ENCODE peak calls at places on chromosomes 7 and 10, in five cellular contexts. O is upper lobe of right lung; V is CD8-positive, alpha-beta T cell; I is OCI-LY7; J is heart right ventricle. F is an unnamed sample. For H3K9me3, the result is how much of the 10 kb centered on the place peaks cover.

GRCh38 chr7:25117226-25118047 is 7.6 kb downstream of the CYCS start:
- DNase-seq in O (no peak), J (no peak), V (no peak), I (peak), F (peak)

GRCh38 chr10:69835875-69836727 is 34.4 kb downstream of the COL13A1 start:
- DNase-seq in V (no peak), O (no peak), I (peak), J (no peak), F (no peak)

GRCh38 chr10:48463318-48464003 is 141.4 kb downstream of the ARHGAP22 start:
- DNase-seq in I (no peak), V (no peak), O (peak), J (no peak), F (no peak)

GRCh38 chr10:59709472-59710125 is at the start of gene SLC16A9:
- DNase-seq in V (no peak), I (no peak), O (peak), J (peak), F (no peak)

GRCh38 chr7:6533893-6534804 is 17.1 kb downstream of the GRID2IP start:
- DNase-seq in J (no peak), V (no peak), O (no peak), I (no peak), F (no peak)

GRCh38 chr10:124072541-124072940 is 20.9 kb downstream of the CHST15 start:
- DNase-seq in V (no peak), O (no peak), I (peak), J (no peak), F (no peak)

GRCh38 chr7:49187543-49188268 is 263.4 kb downstream of the CDC14C start:
- DNase-seq in O (no peak), V (no peak), J (no peak), I (peak), F (no peak)

GRCh38 chr10:7866191-7866590 is 47.9 kb downstream of the TAF3 start:
- DNase-seq in V (no peak), J (no peak), I (no peak), O (no peak), F (no peak)

GRCh38 chr7:32167815-32168214 is 97.6 kb upstream of the PDE1C start:
- DNase-seq in I (no peak), V (no peak), J (no peak), O (no peak), F (no peak)

GRCh38 chr10:21810582-21811244 is 192.8 kb downstream of the DNAJC1 start:
- DNase-seq in V (no peak), I (no peak), O (no peak), J (no peak), F (no peak)

GRCh38 chr10:500876-501275 is 188.6 kb downstream of the DIP2C start:
- DNase-seq in I (no peak), O (no peak), V (no peak), J (no peak), F (no peak)

GRCh38 chr10:32237644-32238345 is 109.2 kb downstream of the EPC1 start:
- DNase-seq in J (no peak), V (no peak), I (no peak), O (no peak), F (no peak)

GRCh38 chr7:46205478-46205877 is 284.4 kb upstream of the IGFBP3 start:
- DNase-seq in O (no peak), I (no peak), J (no peak), V (no peak), F (no peak)

GRCh38 chr7:136496526-136496925 is 371.9 kb upstream of the CHRM2 start:
- DNase-seq in V (no peak), I (no peak), J (no peak), O (no peak), F (no peak)

GRCh38 chr7:65509368-65510186 is 135.9 kb downstream of the ZNF92 start:
- DNase-seq in I (peak), J (no peak), O (peak), V (peak), F (peak)

GRCh38 chr7:158957921-158958471 is 101.6 kb downstream of the DYNC2I1 start:
- DNase-seq in O (peak), V (peak), J (no peak), I (no peak), F (peak)

GRCh38 chr7:55254242-55254595 is 110.9 kb upstream of the LANCL2 start:
- DNase-seq in V (no peak), I (no peak), O (no peak), J (no peak), F (no peak)

GRCh38 chr7:103851357-103851756 is 138.1 kb downstream of the RELN start:
- DNase-seq in V (no peak), I (no peak), O (no peak), J (no peak), F (no peak)

GRCh38 chr7:134901389-134902020 is 84.8 kb upstream of the AGBL3 start:
- DNase-seq in V (no peak), J (no peak), I (no peak), O (no peak), F (no peak)

GRCh38 chr7:33998487-33998886 is 93.1 kb downstream of the BMPER start:
- DNase-seq in I (no peak), O (no peak), V (no peak), J (no peak), F (no peak)

GRCh38 chr7:158910254-158911053 is 54.1 kb downstream of the DYNC2I1 start:
- DNase-seq in O (no peak), J (no peak), V (no peak), I (no peak), F (no peak)

GRCh38 chr7:91357379-91357778 is 93.1 kb downstream of the FZD1 start:
- DNase-seq in I (no peak), J (no peak), O (no peak), V (no peak), F (no peak)

GRCh38 chr10:119270893-119271361 is 63.6 kb downstream of the GRK5 start:
- DNase-seq in V (peak), J (peak), O (peak), I (no peak), F (peak)

GRCh38 chr10:3220853-3221252 is 48.3 kb upstream of the PITRM1 start:
- DNase-seq in I (no peak), O (no peak), V (no peak), J (no peak), F (no peak)

GRCh38 chr10:47206449-47207279 is 93.3 kb upstream of the GDF10 start:
- DNase-seq in I (no peak), O (no peak), V (no peak), J (no peak), F (no peak)

GRCh38 chr7:155526225-155526624 is 20.1 kb downstream of the CNPY1 start:
- DNase-seq in I (no peak), J (no peak), V (no peak), O (peak), F (no peak)

GRCh38 chr10:78856421-78856820 is 212.3 kb upstream of the ZMIZ1 start:
- DNase-seq in V (no peak), O (no peak), J (peak), I (no peak), F (no peak)

GRCh38 chr7:34612671-34613070 is 45.3 kb upstream of the NPSR1 start:
- DNase-seq in J (no peak), O (no peak), I (no peak), V (no peak), F (no peak)

GRCh38 chr10:6713716-6714115 is 133.6 kb upstream of the PRKCQ start:
- DNase-seq in J (no peak), I (peak), V (no peak), O (no peak), F (no peak)

GRCh38 chr10:46556515-46557318 is at the start of gene GPRIN2:
- DNase-seq in V (no peak), J (no peak), O (peak), I (no peak), F (no peak)

GRCh38 chr10:44805461-44806210 is 105.5 kb upstream of the TMEM72 start:
- DNase-seq in I (no peak), J (peak), O (no peak), V (no peak), F (no peak)

GRCh38 chr10:78516741-78517140 is 483.1 kb downstream of the RPS24 start:
- DNase-seq in J (no peak), O (no peak), I (no peak), V (no peak), F (no peak)

GRCh38 chr7:130350945-130351663 is 6.5 kb downstream of the CPA5 start:
- DNase-seq in V (no peak), O (no peak), J (peak), I (no peak), F (no peak)

GRCh38 chr10:72328045-72328828 is 26.5 kb downstream of the DNAJB12 start:
- DNase-seq in J (peak), I (peak), O (peak), V (no peak), F (no peak)

GRCh38 chr10:124211921-124212320 is 118.5 kb upstream of the CHST15 start:
- DNase-seq in J (no peak), O (no peak), I (no peak), V (no peak), F (no peak)

GRCh38 chr7:155763122-155763521 is 49.1 kb downstream of the SHH start:
- DNase-seq in V (no peak), I (no peak), O (no peak), J (no peak), F (no peak)

GRCh38 chr10:3037182-3037581 is 30.2 kb upstream of the PFKP start:
- DNase-seq in V (no peak), J (no peak), O (no peak), I (no peak), F (no peak)

GRCh38 chr7:97008275-97008917 is 3.0 kb downstream of the DLX6 start:
- DNase-seq in O (no peak), I (no peak), J (no peak), V (no peak), F (no peak)
- H3K9me3 ChIP-seq in O (under half), I (under half), J (under half), V (under half), F (under half)

DNA sequence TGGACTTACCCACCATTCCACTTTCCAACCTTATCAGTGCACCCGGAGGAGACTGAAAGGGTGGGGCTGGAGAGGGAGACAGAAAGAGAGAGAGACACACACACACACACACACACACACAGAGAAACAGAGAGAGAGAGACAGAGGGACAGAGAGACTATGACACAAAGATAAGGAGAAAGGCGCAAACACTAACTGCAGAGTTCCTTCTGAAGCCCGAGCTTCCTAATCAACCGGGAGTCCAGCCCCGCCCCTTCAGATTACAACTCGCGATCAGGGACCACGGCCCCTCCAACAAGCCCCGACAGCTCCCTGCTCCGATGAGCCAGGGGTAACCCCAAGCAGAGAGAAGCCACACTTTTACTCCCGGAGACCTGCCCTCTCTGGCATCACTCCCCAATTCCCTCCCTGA is 499 bp downstream of the GAL3ST4 start:
- DNase-seq in V (no peak), I (no peak), J (no peak), O (peak), F (peak)
- H3K4me3 ChIP-seq in V (peak), I (no peak), J (peak), O (peak), F (peak)

DNA sequence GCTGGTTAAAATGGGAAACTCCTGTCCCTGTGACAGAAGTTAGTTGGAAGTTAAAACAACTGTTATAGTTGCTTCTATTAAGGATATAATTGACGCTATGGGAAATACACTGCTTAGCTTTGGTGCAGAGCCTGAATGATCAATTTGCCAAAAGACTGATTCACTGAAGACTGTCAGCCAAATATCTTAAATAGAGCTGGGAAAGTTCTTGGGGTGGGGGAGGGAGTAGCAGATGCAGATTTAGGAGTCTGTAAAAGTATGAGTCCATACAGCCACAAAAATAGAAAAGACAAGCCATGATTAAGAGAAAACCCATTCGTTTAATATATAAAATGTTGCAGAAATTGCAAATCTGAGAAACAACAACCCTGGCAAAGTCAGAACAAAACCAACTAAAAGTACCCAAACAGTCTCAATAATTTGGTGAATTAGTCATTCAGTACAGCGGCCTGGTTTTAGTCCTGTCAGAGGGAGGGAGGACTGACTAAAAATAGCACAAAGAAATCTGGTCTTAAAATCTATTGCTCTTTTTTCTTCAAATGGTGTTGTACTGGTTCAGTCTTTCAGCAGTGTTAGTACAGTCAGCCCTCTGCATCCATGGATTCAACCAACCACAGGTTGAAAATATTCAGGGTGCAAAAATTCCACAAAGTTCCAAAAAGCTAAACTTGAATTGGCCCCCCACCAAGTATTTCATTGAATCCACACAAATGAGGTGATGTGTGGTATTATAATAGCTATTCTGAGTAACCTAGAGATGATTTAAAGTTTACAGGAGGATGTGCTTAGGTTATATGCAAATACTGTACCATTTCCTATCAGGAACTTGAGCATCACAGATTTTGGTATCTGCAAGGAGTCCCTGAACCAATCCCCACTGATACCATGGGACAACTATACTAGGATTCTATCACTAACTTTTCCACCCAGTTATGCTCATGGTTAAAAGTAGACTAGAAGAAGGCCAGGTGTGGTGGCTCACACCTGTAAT is 30.0 kb downstream of the STK17A start:
- DNase-seq in J (no peak), V (no peak), I (no peak), O (no peak), F (no peak)
- H3K27ac ChIP-seq in J (no peak), V (no peak), I (no peak), O (no peak), F (no peak)

GRCh38 chr10:94533027-94533426 is 12.6 kb upstream of the HELLS start:
- DNase-seq in O (no peak), I (no peak), J (no peak), V (no peak), F (no peak)
- H3K9me3 ChIP-seq in O (under half), I (under half), J (under half), V (under half), F (under half)

GRCh38 chr7:114085592-114086490 is 167.0 kb upstream of the PPP1R3A start:
- DNase-seq in O (peak), J (peak), V (no peak), I (no peak), F (no peak)
- H3K4me3 ChIP-seq in O (peak), J (peak), V (peak), I (no peak), F (peak)

GRCh38 chr7:139703468-139704307 is 74.1 kb downstream of the HIPK2 start:
- DNase-seq in V (no peak), J (no peak), I (no peak), O (no peak), F (no peak)
- H3K27ac ChIP-seq in V (no peak), J (peak), I (no peak), O (peak), F (no peak)

GRCh38 chr10:37314862-37315261 is 189.5 kb downstream of the ANKRD30A start:
- DNase-seq in V (no peak), J (no peak), O (no peak), I (no peak), F (no peak)
- H3K9me3 ChIP-seq in V (under half), J (under half), O (under half), I (under half), F (under half)

DNA sequence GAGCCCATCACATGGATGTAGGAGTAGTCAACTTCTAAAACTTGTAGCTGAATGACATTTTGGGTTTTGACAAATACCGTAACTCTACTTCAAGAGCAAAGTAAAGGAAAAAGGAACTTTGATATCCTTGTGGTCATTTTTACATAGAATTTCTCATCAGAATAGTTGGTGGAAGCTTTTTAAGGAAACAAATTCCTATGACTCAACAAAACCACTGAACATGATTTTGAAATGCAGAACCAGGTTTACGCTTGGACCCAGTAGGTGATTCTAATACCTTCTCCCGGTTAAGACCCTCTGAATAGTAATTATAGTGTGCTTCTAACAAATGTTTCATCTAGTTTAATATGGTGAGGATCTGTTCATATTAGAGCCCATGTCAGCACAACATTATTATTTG is 307.8 kb downstream of the GPR37 start:
- DNase-seq in V (no peak), O (no peak), J (no peak), I (no peak), F (no peak)
- H3K4me3 ChIP-seq in V (no peak), O (no peak), J (no peak), I (no peak), F (no peak)

DNA sequence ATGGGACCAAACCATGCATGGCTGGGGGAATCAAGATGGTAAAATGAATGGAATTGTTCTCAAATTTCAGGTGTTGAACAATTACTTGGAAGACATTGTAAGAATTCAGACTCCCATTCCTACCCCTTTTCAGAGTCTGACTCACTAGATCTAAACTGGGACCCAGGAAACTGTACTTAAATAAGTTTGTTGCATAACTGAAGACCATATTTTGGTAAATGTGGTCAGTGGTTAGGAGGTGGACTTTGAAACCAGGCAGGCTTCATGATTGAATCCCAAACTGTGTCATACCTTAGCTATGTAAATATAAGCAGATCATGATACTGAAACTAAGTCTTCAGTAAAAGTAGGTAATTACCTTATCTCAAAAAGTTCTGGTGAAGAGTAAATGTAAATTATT is 41.7 kb downstream of the ZWINT start:
- DNase-seq in J (no peak), V (no peak), I (no peak), O (no peak), F (no peak)
- H3K27ac ChIP-seq in J (no peak), V (no peak), I (no peak), O (no peak), F (no peak)

DNA sequence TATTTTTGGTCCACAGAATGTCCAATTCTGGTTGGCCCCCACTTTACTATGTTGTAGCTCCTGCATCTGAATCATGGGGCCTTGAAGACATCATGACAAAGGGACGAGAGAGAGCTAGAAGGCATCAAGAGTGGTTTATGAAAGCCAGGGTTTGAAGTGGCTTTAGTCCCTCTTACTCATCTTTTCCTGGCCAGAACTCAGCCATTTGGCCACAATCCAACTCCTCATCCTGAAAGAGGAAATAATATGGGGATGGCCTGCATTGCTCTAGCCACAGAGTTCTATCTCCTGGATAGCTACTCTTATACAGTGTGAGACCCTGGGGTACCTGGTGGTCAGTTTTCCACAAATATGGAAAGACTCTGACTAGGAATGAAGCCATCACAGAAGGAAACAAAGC is 418.9 kb downstream of the XPNPEP1 start:
- DNase-seq in J (no peak), I (no peak), O (no peak), V (no peak), F (no peak)
- H3K9me3 ChIP-seq in J (under half), I (under half), O (under half), V (under half), F (under half)